ENCODE peak calls at places on chromosomes 6 and 20, in eight cellular contexts. G is Daoy; E is activated naive CD4-positive, alpha-beta T cell treated with anti-CD3 and anti-CD28 coated beads, Interleukin-2, amount 10 ng/mL, durations not matched to agents 7 days and 5 days; L is germinal center; Q is activated CD8-positive, alpha-beta memory T cell treated with anti-CD3 and anti-CD28 coated beads, Interleukin-2, amount 50 U/mL, for 48 hours; B is H9; I is HuH-7; M is amniotic epithelial cell. T is an unnamed sample.

GRCh38 chr20:24529032-24529431 is 59.6 kb downstream of the SYNDIG1 start:
- DNase-seq in B (no peak), E (no peak), M (no peak), I (no peak), Q (no peak), G (no peak), L (no peak), T (no peak)

GRCh38 chr6:167092672-167093339 is 30.1 kb upstream of the CCR6 start:
- DNase-seq in M (no peak), G (no peak), I (no peak), Q (no peak), B (no peak), E (no peak), L (no peak), T (no peak)

GRCh38 chr6:14912226-14912625 is 333.6 kb upstream of the JARID2 start:
- DNase-seq in M (no peak), Q (no peak), L (no peak), G (no peak), I (no peak), E (no peak), B (no peak), T (no peak)

GRCh38 chr6:53112871-53113270 is 35.8 kb downstream of the GCM1 start:
- DNase-seq in G (no peak), E (no peak), Q (no peak), I (no peak), M (no peak), L (no peak), B (no peak), T (no peak)

GRCh38 chr6:136751478-136751956 is 40.8 kb downstream of the MAP3K5 start:
- DNase-seq in L (no peak), G (no peak), B (no peak), Q (no peak), I (no peak), E (peak; percentile 61), M (no peak), T (no peak)

GRCh38 chr20:8431538-8432434 is 299.7 kb downstream of the PLCB1 start:
- DNase-seq in B (peak; percentile 38), Q (no peak), E (no peak), I (no peak), M (peak; percentile 62), L (no peak), G (no peak), T (peak; percentile 24)

GRCh38 chr6:169918954-169919549 is 167.6 kb downstream of the ERMARD start:
- DNase-seq in E (no peak), Q (no peak), M (no peak), G (no peak), I (no peak), B (no peak), L (no peak), T (no peak)

GRCh38 chr6:128209771-128210170 is 308.9 kb upstream of the THEMIS start:
- DNase-seq in M (peak; percentile 81), I (no peak), E (no peak), G (peak; percentile 89), Q (no peak), B (no peak), L (no peak), T (no peak)

GRCh38 chr6:105851181-105851580 is 235.0 kb upstream of the PRDM1 start:
- DNase-seq in M (no peak), Q (no peak), L (no peak), G (no peak), I (no peak), E (no peak), B (peak; percentile 58), T (peak; percentile 18)

GRCh38 chr6:100232791-100233573 is 231.7 kb downstream of the SIM1 start:
- DNase-seq in L (no peak), I (no peak), B (no peak), G (no peak), M (no peak), E (no peak), Q (no peak), T (no peak)

GRCh38 chr6:127918506-127919427 is 17.9 kb upstream of the THEMIS start:
- DNase-seq in G (no peak), E (peak; percentile 32), M (no peak), B (no peak), Q (no peak), I (no peak), L (no peak), T (no peak)

GRCh38 chr20:47501117-47501482 is 587 bp upstream of the NCOA3 start:
- DNase-seq in B (no peak), I (no peak), E (no peak), G (no peak), Q (no peak), M (no peak), L (no peak), T (no peak)

GRCh38 chr6:121826156-121826810 is 390.8 kb downstream of the GJA1 start:
- DNase-seq in M (peak; percentile 90), E (no peak), Q (no peak), B (no peak), I (no peak), L (no peak), G (peak; percentile 84), T (no peak)

GRCh38 chr20:48523191-48523757 is 304.5 kb downstream of the PREX1 start:
- DNase-seq in L (peak; percentile 17), Q (no peak), M (peak; percentile 46), B (peak; percentile 66), I (peak; percentile 55), G (peak; percentile 36), E (peak; percentile 43), T (peak; percentile 90)

GRCh38 chr6:166757226-166758135 is 130.4 kb upstream of the RPS6KA2 start:
- DNase-seq in M (no peak), Q (no peak), E (no peak), B (no peak), L (no peak), G (no peak), I (no peak), T (no peak)

GRCh38 chr6:138973481-138974140 is 14.4 kb downstream of the REPS1 start:
- DNase-seq in G (peak; percentile 35), E (no peak), B (no peak), I (no peak), Q (no peak), L (no peak), M (peak; percentile 62), T (no peak)

GRCh38 chr6:135481786-135482369 is 15.7 kb downstream of the AHI1 start:
- DNase-seq in B (no peak), M (peak; percentile 29), I (no peak), E (no peak), Q (no peak), G (no peak), L (no peak), T (peak; percentile 33)

T was measured in GM23338.